ENCODE peak calls at places on chromosomes 12 and 14, in eight cellular contexts. One of them, this sample, is unnamed.

GRCh38 chr14:24839617-24840203 is 205.7 kb upstream of the GZMB start:
- DNase-seq in naive B cell: no peak
- DNase-seq in HEK293T: no peak
- DNase-seq in stimulated activated CD4-positive, alpha-beta T cell treated with anti-CD3 and anti-CD28 coated beads, Interleukin-2, amount 100 ng/mL, for 48 hours: no peak
- DNase-seq in hypothalamus: no peak
- DNase-seq in activated gamma-delta T cell treated with Interleukin-2 at 50 U/mL for 16 hours: no peak
- DNase-seq in dorsolateral prefrontal cortex: no peak
- DNase-seq in AG10803: no peak
- DNase-seq in this sample: no peak

GRCh38 chr12:68806488-68807237 is 1.3 kb upstream of the MDM2 start:
- DNase-seq in naive B cell: no peak
- DNase-seq in dorsolateral prefrontal cortex: no peak
- DNase-seq in hypothalamus: no peak
- DNase-seq in AG10803: no peak
- DNase-seq in HEK293T: no peak
- DNase-seq in stimulated activated CD4-positive, alpha-beta T cell treated with anti-CD3 and anti-CD28 coated beads, Interleukin-2, amount 100 ng/mL, for 48 hours: no peak
- DNase-seq in activated gamma-delta T cell treated with Interleukin-2 at 50 U/mL for 16 hours: no peak
- DNase-seq in this sample: no peak

GRCh38 chr12:21666722-21667121 is 9.1 kb upstream of the LDHB start:
- DNase-seq in dorsolateral prefrontal cortex: no peak
- DNase-seq in naive B cell: no peak
- DNase-seq in HEK293T: no peak
- DNase-seq in hypothalamus: no peak
- DNase-seq in stimulated activated CD4-positive, alpha-beta T cell treated with anti-CD3 and anti-CD28 coated beads, Interleukin-2, amount 100 ng/mL, for 48 hours: no peak
- DNase-seq in activated gamma-delta T cell treated with Interleukin-2 at 50 U/mL for 16 hours: no peak
- DNase-seq in AG10803: no peak
- DNase-seq in this sample: no peak

GRCh38 chr14:51525705-51526104 is 126.0 kb upstream of the FRMD6 start:
- DNase-seq in stimulated activated CD4-positive, alpha-beta T cell treated with anti-CD3 and anti-CD28 coated beads, Interleukin-2, amount 100 ng/mL, for 48 hours: no peak
- DNase-seq in activated gamma-delta T cell treated with Interleukin-2 at 50 U/mL for 16 hours: no peak
- DNase-seq in AG10803: no peak
- DNase-seq in dorsolateral prefrontal cortex: no peak
- DNase-seq in HEK293T: no peak
- DNase-seq in hypothalamus: no peak
- DNase-seq in naive B cell: no peak
- DNase-seq in this sample: no peak

GRCh38 chr14:30532264-30532663 is 26.7 kb upstream of the G2E3 start:
- DNase-seq in activated gamma-delta T cell treated with Interleukin-2 at 50 U/mL for 16 hours: no peak
- DNase-seq in AG10803: no peak
- DNase-seq in dorsolateral prefrontal cortex: no peak
- DNase-seq in stimulated activated CD4-positive, alpha-beta T cell treated with anti-CD3 and anti-CD28 coated beads, Interleukin-2, amount 100 ng/mL, for 48 hours: no peak
- DNase-seq in naive B cell: no peak
- DNase-seq in hypothalamus: no peak
- DNase-seq in HEK293T: no peak
- DNase-seq in this sample: no peak

GRCh38 chr12:58812229-58812628 is 108.1 kb downstream of the LRIG3 start:
- DNase-seq in stimulated activated CD4-positive, alpha-beta T cell treated with anti-CD3 and anti-CD28 coated beads, Interleukin-2, amount 100 ng/mL, for 48 hours: no peak
- DNase-seq in hypothalamus: no peak
- DNase-seq in HEK293T: no peak
- DNase-seq in dorsolateral prefrontal cortex: no peak
- DNase-seq in naive B cell: no peak
- DNase-seq in AG10803: no peak
- DNase-seq in activated gamma-delta T cell treated with Interleukin-2 at 50 U/mL for 16 hours: no peak
- DNase-seq in this sample: no peak

GRCh38 chr14:93970967-93971634 is 5.3 kb downstream of the ASB2 start:
- DNase-seq in AG10803: no peak
- DNase-seq in naive B cell: peak; percentile 39
- DNase-seq in activated gamma-delta T cell treated with Interleukin-2 at 50 U/mL for 16 hours: peak; percentile 54
- DNase-seq in hypothalamus: no peak
- DNase-seq in HEK293T: no peak
- DNase-seq in stimulated activated CD4-positive, alpha-beta T cell treated with anti-CD3 and anti-CD28 coated beads, Interleukin-2, amount 100 ng/mL, for 48 hours: no peak
- DNase-seq in dorsolateral prefrontal cortex: no peak
- DNase-seq in this sample: peak; percentile 81

GRCh38 chr12:66537866-66538265 is 141.0 kb downstream of the GRIP1 start:
- DNase-seq in HEK293T: no peak
- DNase-seq in activated gamma-delta T cell treated with Interleukin-2 at 50 U/mL for 16 hours: no peak
- DNase-seq in stimulated activated CD4-positive, alpha-beta T cell treated with anti-CD3 and anti-CD28 coated beads, Interleukin-2, amount 100 ng/mL, for 48 hours: no peak
- DNase-seq in dorsolateral prefrontal cortex: no peak
- DNase-seq in naive B cell: no peak
- DNase-seq in hypothalamus: no peak
- DNase-seq in AG10803: no peak
- DNase-seq in this sample: no peak

GRCh38 chr14:69664190-69664742 is 52.9 kb downstream of the SUSD6 start:
- DNase-seq in dorsolateral prefrontal cortex: no peak
- DNase-seq in HEK293T: no peak
- DNase-seq in stimulated activated CD4-positive, alpha-beta T cell treated with anti-CD3 and anti-CD28 coated beads, Interleukin-2, amount 100 ng/mL, for 48 hours: no peak
- DNase-seq in naive B cell: no peak
- DNase-seq in AG10803: no peak
- DNase-seq in activated gamma-delta T cell treated with Interleukin-2 at 50 U/mL for 16 hours: no peak
- DNase-seq in hypothalamus: no peak
- DNase-seq in this sample: no peak

GRCh38 chr14:100554082-100554677 is 33.0 kb downstream of the BEGAIN start:
- DNase-seq in stimulated activated CD4-positive, alpha-beta T cell treated with anti-CD3 and anti-CD28 coated beads, Interleukin-2, amount 100 ng/mL, for 48 hours: no peak
- DNase-seq in HEK293T: no peak
- DNase-seq in activated gamma-delta T cell treated with Interleukin-2 at 50 U/mL for 16 hours: no peak
- DNase-seq in AG10803: peak; percentile 6
- DNase-seq in naive B cell: no peak
- DNase-seq in dorsolateral prefrontal cortex: no peak
- DNase-seq in hypothalamus: no peak
- DNase-seq in this sample: no peak

GRCh38 chr12:83477706-83478105 is 791.0 kb downstream of the TMTC2 start:
- DNase-seq in activated gamma-delta T cell treated with Interleukin-2 at 50 U/mL for 16 hours: no peak
- DNase-seq in naive B cell: no peak
- DNase-seq in stimulated activated CD4-positive, alpha-beta T cell treated with anti-CD3 and anti-CD28 coated beads, Interleukin-2, amount 100 ng/mL, for 48 hours: no peak
- DNase-seq in AG10803: no peak
- DNase-seq in dorsolateral prefrontal cortex: no peak
- DNase-seq in HEK293T: no peak
- DNase-seq in hypothalamus: no peak
- DNase-seq in this sample: no peak

GRCh38 chr14:50823051-50823762 is 7.8 kb downstream of the NIN start:
- DNase-seq in HEK293T: no peak
- DNase-seq in naive B cell: no peak
- DNase-seq in AG10803: peak; percentile 71
- DNase-seq in hypothalamus: no peak
- DNase-seq in activated gamma-delta T cell treated with Interleukin-2 at 50 U/mL for 16 hours: no peak
- DNase-seq in stimulated activated CD4-positive, alpha-beta T cell treated with anti-CD3 and anti-CD28 coated beads, Interleukin-2, amount 100 ng/mL, for 48 hours: no peak
- DNase-seq in dorsolateral prefrontal cortex: no peak
- DNase-seq in this sample: no peak

GRCh38 chr12:124566181-124567034 is 1.0 kb downstream of the NCOR2 start:
- DNase-seq in hypothalamus: peak; percentile 63
- DNase-seq in AG10803: peak; percentile 70
- DNase-seq in dorsolateral prefrontal cortex: peak; percentile 90
- DNase-seq in HEK293T: peak; percentile 81
- DNase-seq in stimulated activated CD4-positive, alpha-beta T cell treated with anti-CD3 and anti-CD28 coated beads, Interleukin-2, amount 100 ng/mL, for 48 hours: peak; percentile 62
- DNase-seq in activated gamma-delta T cell treated with Interleukin-2 at 50 U/mL for 16 hours: peak; percentile 54
- DNase-seq in naive B cell: peak; percentile 51
- DNase-seq in this sample: peak; percentile 49

GRCh38 chr14:40100544-40101196 is 668.4 kb upstream of the FBXO33 start:
- DNase-seq in AG10803: no peak
- DNase-seq in stimulated activated CD4-positive, alpha-beta T cell treated with anti-CD3 and anti-CD28 coated beads, Interleukin-2, amount 100 ng/mL, for 48 hours: no peak
- DNase-seq in hypothalamus: no peak
- DNase-seq in HEK293T: no peak
- DNase-seq in dorsolateral prefrontal cortex: no peak
- DNase-seq in activated gamma-delta T cell treated with Interleukin-2 at 50 U/mL for 16 hours: no peak
- DNase-seq in naive B cell: no peak
- DNase-seq in this sample: no peak

GRCh38 chr12:124586756-124587155 is 19.3 kb upstream of the NCOR2 start:
- DNase-seq in AG10803: no peak
- DNase-seq in HEK293T: no peak
- DNase-seq in hypothalamus: no peak
- DNase-seq in naive B cell: no peak
- DNase-seq in activated gamma-delta T cell treated with Interleukin-2 at 50 U/mL for 16 hours: no peak
- DNase-seq in stimulated activated CD4-positive, alpha-beta T cell treated with anti-CD3 and anti-CD28 coated beads, Interleukin-2, amount 100 ng/mL, for 48 hours: no peak
- DNase-seq in dorsolateral prefrontal cortex: no peak
- DNase-seq in this sample: no peak

GRCh38 chr12:105721051-105721825 is 390.7 kb downstream of the C12orf75 start:
- DNase-seq in HEK293T: no peak
- DNase-seq in AG10803: peak; percentile 76
- DNase-seq in hypothalamus: no peak
- DNase-seq in dorsolateral prefrontal cortex: no peak
- DNase-seq in activated gamma-delta T cell treated with Interleukin-2 at 50 U/mL for 16 hours: no peak
- DNase-seq in stimulated activated CD4-positive, alpha-beta T cell treated with anti-CD3 and anti-CD28 coated beads, Interleukin-2, amount 100 ng/mL, for 48 hours: no peak
- DNase-seq in naive B cell: no peak
- DNase-seq in this sample: no peak

GRCh38 chr12:80498059-80498728 is 54.2 kb downstream of the PTPRQ start:
- DNase-seq in HEK293T: no peak
- DNase-seq in naive B cell: no peak
- DNase-seq in stimulated activated CD4-positive, alpha-beta T cell treated with anti-CD3 and anti-CD28 coated beads, Interleukin-2, amount 100 ng/mL, for 48 hours: no peak
- DNase-seq in hypothalamus: no peak
- DNase-seq in activated gamma-delta T cell treated with Interleukin-2 at 50 U/mL for 16 hours: no peak
- DNase-seq in dorsolateral prefrontal cortex: no peak
- DNase-seq in AG10803: no peak
- DNase-seq in this sample: no peak

GRCh38 chr12:96356831-96357230 is 43.4 kb downstream of the CDK17 start:
- DNase-seq in dorsolateral prefrontal cortex: no peak
- DNase-seq in stimulated activated CD4-positive, alpha-beta T cell treated with anti-CD3 and anti-CD28 coated beads, Interleukin-2, amount 100 ng/mL, for 48 hours: no peak
- DNase-seq in naive B cell: no peak
- DNase-seq in HEK293T: no peak
- DNase-seq in activated gamma-delta T cell treated with Interleukin-2 at 50 U/mL for 16 hours: no peak
- DNase-seq in hypothalamus: no peak
- DNase-seq in AG10803: no peak
- DNase-seq in this sample: no peak

GRCh38 chr14:51513933-51514332 is 137.8 kb upstream of the FRMD6 start:
- DNase-seq in HEK293T: no peak
- DNase-seq in AG10803: no peak
- DNase-seq in dorsolateral prefrontal cortex: no peak
- DNase-seq in naive B cell: no peak
- DNase-seq in activated gamma-delta T cell treated with Interleukin-2 at 50 U/mL for 16 hours: no peak
- DNase-seq in hypothalamus: no peak
- DNase-seq in stimulated activated CD4-positive, alpha-beta T cell treated with anti-CD3 and anti-CD28 coated beads, Interleukin-2, amount 100 ng/mL, for 48 hours: no peak
- DNase-seq in this sample: no peak

GRCh38 chr12:9732966-9733461 is at the start of gene CLECL1:
- DNase-seq in activated gamma-delta T cell treated with Interleukin-2 at 50 U/mL for 16 hours: no peak
- DNase-seq in dorsolateral prefrontal cortex: no peak
- DNase-seq in hypothalamus: no peak
- DNase-seq in naive B cell: peak; percentile 35
- DNase-seq in HEK293T: no peak
- DNase-seq in stimulated activated CD4-positive, alpha-beta T cell treated with anti-CD3 and anti-CD28 coated beads, Interleukin-2, amount 100 ng/mL, for 48 hours: no peak
- DNase-seq in AG10803: no peak
- DNase-seq in this sample: no peak

GRCh38 chr14:21894003-21894897 is 220.6 kb upstream of the OR4E1 start:
- DNase-seq in naive B cell: no peak
- DNase-seq in stimulated activated CD4-positive, alpha-beta T cell treated with anti-CD3 and anti-CD28 coated beads, Interleukin-2, amount 100 ng/mL, for 48 hours: peak; percentile 39
- DNase-seq in activated gamma-delta T cell treated with Interleukin-2 at 50 U/mL for 16 hours: peak; percentile 40
- DNase-seq in AG10803: no peak
- DNase-seq in hypothalamus: no peak
- DNase-seq in HEK293T: peak; percentile 19
- DNase-seq in dorsolateral prefrontal cortex: no peak
- DNase-seq in this sample: no peak

GRCh38 chr12:57719777-57720605 is 18.6 kb downstream of the AGAP2 start:
- DNase-seq in HEK293T: no peak
- DNase-seq in dorsolateral prefrontal cortex: no peak
- DNase-seq in activated gamma-delta T cell treated with Interleukin-2 at 50 U/mL for 16 hours: no peak
- DNase-seq in hypothalamus: no peak
- DNase-seq in naive B cell: no peak
- DNase-seq in AG10803: no peak
- DNase-seq in stimulated activated CD4-positive, alpha-beta T cell treated with anti-CD3 and anti-CD28 coated beads, Interleukin-2, amount 100 ng/mL, for 48 hours: no peak
- DNase-seq in this sample: no peak

GRCh38 chr12:122399254-122399591 is 23.2 kb downstream of the CLIP1 start:
- DNase-seq in hypothalamus: no peak
- DNase-seq in stimulated activated CD4-positive, alpha-beta T cell treated with anti-CD3 and anti-CD28 coated beads, Interleukin-2, amount 100 ng/mL, for 48 hours: no peak
- DNase-seq in HEK293T: no peak
- DNase-seq in dorsolateral prefrontal cortex: no peak
- DNase-seq in naive B cell: no peak
- DNase-seq in activated gamma-delta T cell treated with Interleukin-2 at 50 U/mL for 16 hours: no peak
- DNase-seq in AG10803: no peak
- DNase-seq in this sample: no peak

GRCh38 chr14:96783306-96784224 is 13.6 kb upstream of the VRK1 start:
- DNase-seq in stimulated activated CD4-positive, alpha-beta T cell treated with anti-CD3 and anti-CD28 coated beads, Interleukin-2, amount 100 ng/mL, for 48 hours: no peak
- DNase-seq in hypothalamus: no peak
- DNase-seq in naive B cell: no peak
- DNase-seq in activated gamma-delta T cell treated with Interleukin-2 at 50 U/mL for 16 hours: no peak
- DNase-seq in HEK293T: no peak
- DNase-seq in dorsolateral prefrontal cortex: no peak
- DNase-seq in AG10803: peak; percentile 52
- DNase-seq in this sample: no peak

GRCh38 chr14:71324767-71325272 is 417.6 kb downstream of the PCNX1 start:
- DNase-seq in dorsolateral prefrontal cortex: no peak
- DNase-seq in hypothalamus: no peak
- DNase-seq in stimulated activated CD4-positive, alpha-beta T cell treated with anti-CD3 and anti-CD28 coated beads, Interleukin-2, amount 100 ng/mL, for 48 hours: no peak
- DNase-seq in AG10803: no peak
- DNase-seq in naive B cell: peak; percentile 69
- DNase-seq in activated gamma-delta T cell treated with Interleukin-2 at 50 U/mL for 16 hours: peak; percentile 26
- DNase-seq in HEK293T: peak; percentile 13
- DNase-seq in this sample: peak; percentile 63

This sample was measured in stimulated activated effector memory CD8-positive, alpha-beta T cell treated with anti-CD3 and anti-CD28 coated beads, Interleukin-12 subunit alpha, Interleukin-12 subunit beta, amount 100 ng/mL, for 72 hours.